ENCODE peak calls at places on chromosomes 4 and X, in four cellular contexts. One of them, this sample, is unnamed.

GRCh38 chr4:67713531-67714247 is 12.7 kb upstream of the UBA6 start:
- DNase-seq in esophagus squamous epithelium: no peak
- DNase-seq in colonic mucosa: no peak
- DNase-seq in sigmoid colon: no peak
- DNase-seq in this sample: peak

GRCh38 chr4:39502034-39502658 is 25.1 kb downstream of the UGDH start:
- DNase-seq in esophagus squamous epithelium: no peak
- DNase-seq in colonic mucosa: no peak
- DNase-seq in sigmoid colon: no peak
- DNase-seq in this sample: peak

GRCh38 chrX:39112143-39112542 is 310.9 kb downstream of the MID1IP1 start:
- DNase-seq in sigmoid colon: no peak
- DNase-seq in colonic mucosa: no peak
- DNase-seq in esophagus squamous epithelium: no peak
- DNase-seq in this sample: no peak

GRCh38 chr4:3367866-3368265 is 73.9 kb upstream of the HGFAC start:
- DNase-seq in esophagus squamous epithelium: no peak
- DNase-seq in colonic mucosa: no peak
- DNase-seq in sigmoid colon: no peak
- DNase-seq in this sample: no peak

GRCh38 chrX:109954955-109955354 is 48.0 kb upstream of the TMEM164 start:
- DNase-seq in sigmoid colon: no peak
- DNase-seq in esophagus squamous epithelium: no peak
- DNase-seq in colonic mucosa: no peak
- DNase-seq in this sample: no peak

GRCh38 chr4:78627046-78627965 is 75.7 kb downstream of the ANXA3 start:
- DNase-seq in sigmoid colon: no peak
- DNase-seq in colonic mucosa: no peak
- DNase-seq in esophagus squamous epithelium: no peak
- DNase-seq in this sample: no peak

GRCh38 chrX:69027181-69028005 is 137.9 kb downstream of the PJA1 start:
- DNase-seq in sigmoid colon: no peak
- DNase-seq in esophagus squamous epithelium: no peak
- DNase-seq in colonic mucosa: no peak
- DNase-seq in this sample: peak

GRCh38 chrX:48487362-48487785 is 11.4 kb downstream of the FTSJ1 start:
- DNase-seq in sigmoid colon: no peak
- DNase-seq in esophagus squamous epithelium: no peak
- DNase-seq in colonic mucosa: no peak
- DNase-seq in this sample: peak

GRCh38 chr4:54558889-54559682 is 98.7 kb upstream of the KIT start:
- DNase-seq in sigmoid colon: no peak
- DNase-seq in colonic mucosa: no peak
- DNase-seq in esophagus squamous epithelium: no peak
- DNase-seq in this sample: no peak

GRCh38 chr4:73844352-73844751 is 7.9 kb downstream of the CXCL6 start:
- DNase-seq in sigmoid colon: no peak
- DNase-seq in esophagus squamous epithelium: no peak
- DNase-seq in colonic mucosa: no peak
- DNase-seq in this sample: peak

GRCh38 chr4:79913581-79913980 is 159.4 kb downstream of the ANTXR2 start:
- DNase-seq in esophagus squamous epithelium: no peak
- DNase-seq in colonic mucosa: no peak
- DNase-seq in sigmoid colon: no peak
- DNase-seq in this sample: peak

GRCh38 chr4:72666910-72667309 is 97.9 kb upstream of the ADAMTS3 start:
- DNase-seq in colonic mucosa: no peak
- DNase-seq in esophagus squamous epithelium: no peak
- DNase-seq in sigmoid colon: no peak
- DNase-seq in this sample: no peak

GRCh38 chr4:121340247-121340646 is 40.6 kb downstream of the QRFPR start:
- DNase-seq in colonic mucosa: no peak
- DNase-seq in esophagus squamous epithelium: no peak
- DNase-seq in sigmoid colon: no peak
- DNase-seq in this sample: no peak

GRCh38 chr4:98517444-98518021 is 140.9 kb downstream of the TSPAN5 start:
- DNase-seq in esophagus squamous epithelium: no peak
- DNase-seq in colonic mucosa: no peak
- DNase-seq in sigmoid colon: no peak
- DNase-seq in this sample: peak

GRCh38 chrX:120115438-120115963 is at the start of gene RHOXF1:
- DNase-seq in colonic mucosa: no peak
- DNase-seq in sigmoid colon: no peak
- DNase-seq in esophagus squamous epithelium: no peak
- DNase-seq in this sample: no peak

GRCh38 chrX:136781180-136781797 is 557 bp upstream of the ARHGEF6 start:
- DNase-seq in sigmoid colon: no peak
- DNase-seq in colonic mucosa: no peak
- DNase-seq in esophagus squamous epithelium: no peak
- DNase-seq in this sample: peak

GRCh38 chr4:124322234-124322831 is 390.2 kb downstream of the ANKRD50 start:
- DNase-seq in sigmoid colon: no peak
- DNase-seq in esophagus squamous epithelium: no peak
- DNase-seq in colonic mucosa: no peak
- DNase-seq in this sample: peak

GRCh38 chr4:87849612-87850011 is 16.8 kb downstream of the MEPE start:
- DNase-seq in sigmoid colon: no peak
- DNase-seq in colonic mucosa: no peak
- DNase-seq in esophagus squamous epithelium: no peak
- DNase-seq in this sample: peak

GRCh38 chrX:40003982-40004535 is 93.7 kb downstream of the BCOR start:
- DNase-seq in colonic mucosa: no peak
- DNase-seq in esophagus squamous epithelium: no peak
- DNase-seq in sigmoid colon: no peak
- DNase-seq in this sample: no peak

GRCh38 chr4:2822461-2823300 is 21.0 kb upstream of the ADD1 start:
- DNase-seq in esophagus squamous epithelium: no peak
- DNase-seq in colonic mucosa: no peak
- DNase-seq in sigmoid colon: peak
- DNase-seq in this sample: no peak

GRCh38 chr4:138406881-138407280 is 164.7 kb upstream of the SLC7A11 start:
- DNase-seq in colonic mucosa: no peak
- DNase-seq in esophagus squamous epithelium: no peak
- DNase-seq in sigmoid colon: no peak
- DNase-seq in this sample: peak

GRCh38 chr4:118772149-118773081 is 63.5 kb downstream of the SEC24D start:
- DNase-seq in colonic mucosa: no peak
- DNase-seq in esophagus squamous epithelium: no peak
- DNase-seq in sigmoid colon: no peak
- DNase-seq in this sample: peak

GRCh38 chr4:41656572-41657301 is 91.8 kb downstream of the PHOX2B start:
- DNase-seq in colonic mucosa: no peak
- DNase-seq in sigmoid colon: no peak
- DNase-seq in esophagus squamous epithelium: no peak
- DNase-seq in this sample: no peak

GRCh38 chr4:102601586-102602227 is 100.5 kb downstream of the NFKB1 start:
- DNase-seq in sigmoid colon: no peak
- DNase-seq in colonic mucosa: no peak
- DNase-seq in esophagus squamous epithelium: no peak
- DNase-seq in this sample: no peak

GRCh38 chr4:184649026-184649970 is at the start of the genes CASP3 and PRIMPOL:
- DNase-seq in esophagus squamous epithelium: peak
- DNase-seq in sigmoid colon: peak
- DNase-seq in colonic mucosa: peak
- DNase-seq in this sample: peak

GRCh38 chrX:68415289-68415688 is 18.0 kb downstream of the OPHN1 start:
- DNase-seq in sigmoid colon: no peak
- DNase-seq in colonic mucosa: no peak
- DNase-seq in esophagus squamous epithelium: no peak
- DNase-seq in this sample: peak

GRCh38 chr4:80125252-80126177 is 52.5 kb upstream of the ANTXR2 start:
- DNase-seq in esophagus squamous epithelium: no peak
- DNase-seq in sigmoid colon: no peak
- DNase-seq in colonic mucosa: no peak
- DNase-seq in this sample: peak

GRCh38 chr4:7649741-7650531 is 215.2 kb upstream of the PSAPL1 start:
- DNase-seq in colonic mucosa: no peak
- DNase-seq in esophagus squamous epithelium: no peak
- DNase-seq in sigmoid colon: peak
- DNase-seq in this sample: peak

GRCh38 chr4:7651461-7651921 is 216.8 kb upstream of the PSAPL1 start:
- DNase-seq in esophagus squamous epithelium: no peak
- DNase-seq in colonic mucosa: no peak
- DNase-seq in sigmoid colon: peak
- DNase-seq in this sample: peak

GRCh38 chr4:7652006-7652405 is 217.3 kb upstream of the PSAPL1 start:
- DNase-seq in colonic mucosa: no peak
- DNase-seq in esophagus squamous epithelium: no peak
- DNase-seq in sigmoid colon: no peak
- DNase-seq in this sample: no peak

GRCh38 chr4:7649411-7649740 is 214.6 kb upstream of the PSAPL1 start:
- DNase-seq in esophagus squamous epithelium: no peak
- DNase-seq in sigmoid colon: no peak
- DNase-seq in colonic mucosa: no peak
- DNase-seq in this sample: no peak

GRCh38 chr4:7650606-7651400 is 216.1 kb upstream of the PSAPL1 start:
- DNase-seq in colonic mucosa: no peak
- DNase-seq in esophagus squamous epithelium: no peak
- DNase-seq in sigmoid colon: peak
- DNase-seq in this sample: no peak
- TF ChIP-seq CTCF in colonic mucosa: no peak
- TF ChIP-seq CTCF in esophagus squamous epithelium: no peak
- TF ChIP-seq CTCF in sigmoid colon: no peak
- TF ChIP-seq CTCF in this sample: no peak

DNA sequence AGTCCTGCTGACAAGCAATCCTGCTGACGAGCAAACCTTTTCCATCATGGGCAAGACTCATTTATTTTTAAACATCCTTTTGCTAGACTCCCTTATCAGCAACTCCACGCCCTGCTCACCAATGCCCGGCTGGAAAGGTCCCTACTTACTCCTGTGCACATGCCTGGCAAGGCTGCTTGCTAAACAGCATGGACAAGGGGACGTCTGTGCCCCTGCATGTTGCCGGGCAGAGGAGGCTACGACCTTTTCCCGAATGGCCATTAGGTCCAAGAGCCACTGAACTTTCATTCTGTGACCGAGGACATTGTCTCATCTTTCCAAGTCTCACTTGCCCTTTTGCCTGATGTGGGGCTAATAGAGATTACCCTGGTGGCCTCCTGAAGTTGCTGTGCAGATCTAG is 98.6 kb downstream of the MGST2 start:
- DNase-seq in sigmoid colon: no peak
- DNase-seq in colonic mucosa: peak
- DNase-seq in esophagus squamous epithelium: no peak
- DNase-seq in this sample: no peak
- H3K4me3 ChIP-seq in sigmoid colon: no peak
- H3K4me3 ChIP-seq in colonic mucosa: no peak
- H3K4me3 ChIP-seq in esophagus squamous epithelium: no peak
- H3K4me3 ChIP-seq in this sample: no peak

GRCh38 chr4:185820119-185821028 is 8.4 kb upstream of the SORBS2 start:
- DNase-seq in sigmoid colon: no peak
- DNase-seq in colonic mucosa: no peak
- DNase-seq in esophagus squamous epithelium: no peak
- DNase-seq in this sample: no peak

GRCh38 chr4:185819144-185819543 is 7.2 kb upstream of the SORBS2 start:
- DNase-seq in esophagus squamous epithelium: no peak
- DNase-seq in colonic mucosa: no peak
- DNase-seq in sigmoid colon: no peak
- DNase-seq in this sample: no peak

GRCh38 chr4:185821029-185821419 is 9.0 kb upstream of the SORBS2 start:
- DNase-seq in sigmoid colon: no peak
- DNase-seq in esophagus squamous epithelium: no peak
- DNase-seq in colonic mucosa: no peak
- DNase-seq in this sample: no peak

GRCh38 chr4:185813133-185813532 is 1.1 kb upstream of the SORBS2 start:
- DNase-seq in esophagus squamous epithelium: no peak
- DNase-seq in colonic mucosa: no peak
- DNase-seq in sigmoid colon: no peak
- DNase-seq in this sample: no peak

GRCh38 chr4:185817403-185817818 is 5.4 kb upstream of the SORBS2 start:
- DNase-seq in sigmoid colon: no peak
- DNase-seq in colonic mucosa: peak
- DNase-seq in esophagus squamous epithelium: no peak
- DNase-seq in this sample: no peak
- TF ChIP-seq CTCF in sigmoid colon: no peak
- TF ChIP-seq CTCF in colonic mucosa: no peak
- TF ChIP-seq CTCF in esophagus squamous epithelium: no peak
- TF ChIP-seq CTCF in this sample: no peak

GRCh38 chr4:84852081-84852480 is 114.4 kb downstream of the WDFY3 start:
- DNase-seq in colonic mucosa: no peak
- DNase-seq in esophagus squamous epithelium: no peak
- DNase-seq in sigmoid colon: no peak
- DNase-seq in this sample: peak

GRCh38 chr4:84849051-84849640 is 117.3 kb downstream of the WDFY3 start:
- DNase-seq in colonic mucosa: no peak
- DNase-seq in sigmoid colon: no peak
- DNase-seq in esophagus squamous epithelium: no peak
- DNase-seq in this sample: no peak

GRCh38 chr4:84846985-84847384 is 119.5 kb downstream of the WDFY3 start:
- DNase-seq in sigmoid colon: no peak
- DNase-seq in colonic mucosa: no peak
- DNase-seq in esophagus squamous epithelium: no peak
- DNase-seq in this sample: no peak

GRCh38 chr4:84847978-84848377 is 118.5 kb downstream of the WDFY3 start:
- DNase-seq in colonic mucosa: no peak
- DNase-seq in sigmoid colon: no peak
- DNase-seq in esophagus squamous epithelium: no peak
- DNase-seq in this sample: no peak

GRCh38 chr4:84848432-84848831 is 118.1 kb downstream of the WDFY3 start:
- DNase-seq in esophagus squamous epithelium: no peak
- DNase-seq in sigmoid colon: no peak
- DNase-seq in colonic mucosa: no peak
- DNase-seq in this sample: no peak
- H3K4me3 ChIP-seq in esophagus squamous epithelium: no peak
- H3K4me3 ChIP-seq in sigmoid colon: no peak
- H3K4me3 ChIP-seq in colonic mucosa: no peak
- H3K4me3 ChIP-seq in this sample: no peak

GRCh38 chr4:115851918-115852766 is 738.7 kb upstream of the NDST4 start:
- DNase-seq in colonic mucosa: peak
- DNase-seq in esophagus squamous epithelium: no peak
- DNase-seq in sigmoid colon: no peak
- DNase-seq in this sample: peak
- TF ChIP-seq CTCF in colonic mucosa: no peak
- TF ChIP-seq CTCF in esophagus squamous epithelium: no peak
- TF ChIP-seq CTCF in sigmoid colon: no peak
- TF ChIP-seq CTCF in this sample: no peak

GRCh38 chrX:107775000-107775733 is 420 bp downstream of the TSC22D3 start:
- DNase-seq in colonic mucosa: no peak
- DNase-seq in sigmoid colon: peak
- DNase-seq in esophagus squamous epithelium: no peak
- DNase-seq in this sample: no peak
- H3K4me3 ChIP-seq in colonic mucosa: peak
- H3K4me3 ChIP-seq in sigmoid colon: peak
- H3K4me3 ChIP-seq in esophagus squamous epithelium: peak
- H3K4me3 ChIP-seq in this sample: peak